ENCODE peak calls at places on chromosomes 1 and 21, in six cellular contexts. One of them, this sample, is unnamed.

GRCh38 chr21:42218836-42219605 is at the start of gene ABCG1:
- DNase-seq in fibroblast of lung: no peak
- DNase-seq in breast epithelium: no peak
- DNase-seq in GM23248: peak
- DNase-seq in neural progenitor cell: peak
- DNase-seq in left ventricle myocardium inferior: peak
- DNase-seq in this sample: peak

GRCh38 chr1:2322593-2323295 is 68.6 kb downstream of the MORN1 start:
- DNase-seq in fibroblast of lung: no peak
- DNase-seq in breast epithelium: peak
- DNase-seq in left ventricle myocardium inferior: no peak
- DNase-seq in GM23248: peak
- DNase-seq in neural progenitor cell: no peak
- DNase-seq in this sample: peak

GRCh38 chr1:111739984-111740765 is 980 bp upstream of the INKA2 start:
- DNase-seq in fibroblast of lung: peak
- DNase-seq in breast epithelium: no peak
- DNase-seq in left ventricle myocardium inferior: peak
- DNase-seq in GM23248: peak
- DNase-seq in neural progenitor cell: peak
- DNase-seq in this sample: peak

GRCh38 chr1:71658295-71658694 is 577.5 kb upstream of the ZRANB2 start:
- DNase-seq in neural progenitor cell: no peak
- DNase-seq in GM23248: peak
- DNase-seq in breast epithelium: no peak
- DNase-seq in left ventricle myocardium inferior: no peak
- DNase-seq in fibroblast of lung: peak
- DNase-seq in this sample: no peak

GRCh38 chr1:176880954-176881595 is 283.4 kb downstream of the ASTN1 start:
- DNase-seq in neural progenitor cell: peak
- DNase-seq in left ventricle myocardium inferior: peak
- DNase-seq in fibroblast of lung: peak
- DNase-seq in GM23248: peak
- DNase-seq in breast epithelium: peak
- DNase-seq in this sample: peak

GRCh38 chr1:41319803-41320711 is 41.2 kb upstream of the FOXO6 start:
- DNase-seq in breast epithelium: no peak
- DNase-seq in GM23248: no peak
- DNase-seq in left ventricle myocardium inferior: peak
- DNase-seq in neural progenitor cell: no peak
- DNase-seq in fibroblast of lung: no peak
- DNase-seq in this sample: peak

GRCh38 chr1:240575976-240576666 is 35.8 kb downstream of the GREM2 start:
- DNase-seq in fibroblast of lung: peak
- DNase-seq in breast epithelium: no peak
- DNase-seq in left ventricle myocardium inferior: no peak
- DNase-seq in GM23248: peak
- DNase-seq in neural progenitor cell: no peak
- DNase-seq in this sample: peak

GRCh38 chr1:54220004-54220811 is 20.2 kb downstream of the MRPL37 start:
- DNase-seq in breast epithelium: no peak
- DNase-seq in neural progenitor cell: no peak
- DNase-seq in GM23248: peak
- DNase-seq in left ventricle myocardium inferior: peak
- DNase-seq in fibroblast of lung: peak
- DNase-seq in this sample: no peak

GRCh38 chr1:171434717-171435346 is 50.5 kb upstream of the PRRC2C start:
- DNase-seq in breast epithelium: no peak
- DNase-seq in neural progenitor cell: no peak
- DNase-seq in left ventricle myocardium inferior: no peak
- DNase-seq in fibroblast of lung: peak
- DNase-seq in GM23248: peak
- DNase-seq in this sample: no peak

GRCh38 chr1:150535511-150536281 is 13.5 kb upstream of the ADAMTSL4 start:
- DNase-seq in left ventricle myocardium inferior: no peak
- DNase-seq in GM23248: peak
- DNase-seq in fibroblast of lung: no peak
- DNase-seq in neural progenitor cell: peak
- DNase-seq in breast epithelium: no peak
- DNase-seq in this sample: no peak
- H3K27ac ChIP-seq in left ventricle myocardium inferior: peak
- H3K27ac ChIP-seq in GM23248: peak
- H3K27ac ChIP-seq in fibroblast of lung: no peak
- H3K27ac ChIP-seq in neural progenitor cell: no peak
- H3K27ac ChIP-seq in breast epithelium: no peak
- H3K27ac ChIP-seq in this sample: no peak

GRCh38 chr1:47416319-47417128 is 439 bp downstream of the FOXE3 start:
- DNase-seq in left ventricle myocardium inferior: no peak
- DNase-seq in neural progenitor cell: peak
- DNase-seq in breast epithelium: no peak
- DNase-seq in GM23248: peak
- DNase-seq in fibroblast of lung: no peak
- DNase-seq in this sample: no peak

GRCh38 chr1:47418681-47419272 is 2.7 kb downstream of the FOXE3 start:
- DNase-seq in GM23248: no peak
- DNase-seq in neural progenitor cell: no peak
- DNase-seq in fibroblast of lung: no peak
- DNase-seq in left ventricle myocardium inferior: no peak
- DNase-seq in breast epithelium: no peak
- DNase-seq in this sample: no peak

GRCh38 chr1:47417129-47418044 is 1.3 kb downstream of the FOXE3 start:
- DNase-seq in left ventricle myocardium inferior: no peak
- DNase-seq in neural progenitor cell: no peak
- DNase-seq in fibroblast of lung: no peak
- DNase-seq in breast epithelium: no peak
- DNase-seq in GM23248: no peak
- DNase-seq in this sample: no peak

GRCh38 chr1:47418122-47418521 is 2.0 kb downstream of the FOXE3 start:
- DNase-seq in GM23248: no peak
- DNase-seq in breast epithelium: no peak
- DNase-seq in left ventricle myocardium inferior: no peak
- DNase-seq in neural progenitor cell: no peak
- DNase-seq in fibroblast of lung: no peak
- DNase-seq in this sample: no peak

DNA sequence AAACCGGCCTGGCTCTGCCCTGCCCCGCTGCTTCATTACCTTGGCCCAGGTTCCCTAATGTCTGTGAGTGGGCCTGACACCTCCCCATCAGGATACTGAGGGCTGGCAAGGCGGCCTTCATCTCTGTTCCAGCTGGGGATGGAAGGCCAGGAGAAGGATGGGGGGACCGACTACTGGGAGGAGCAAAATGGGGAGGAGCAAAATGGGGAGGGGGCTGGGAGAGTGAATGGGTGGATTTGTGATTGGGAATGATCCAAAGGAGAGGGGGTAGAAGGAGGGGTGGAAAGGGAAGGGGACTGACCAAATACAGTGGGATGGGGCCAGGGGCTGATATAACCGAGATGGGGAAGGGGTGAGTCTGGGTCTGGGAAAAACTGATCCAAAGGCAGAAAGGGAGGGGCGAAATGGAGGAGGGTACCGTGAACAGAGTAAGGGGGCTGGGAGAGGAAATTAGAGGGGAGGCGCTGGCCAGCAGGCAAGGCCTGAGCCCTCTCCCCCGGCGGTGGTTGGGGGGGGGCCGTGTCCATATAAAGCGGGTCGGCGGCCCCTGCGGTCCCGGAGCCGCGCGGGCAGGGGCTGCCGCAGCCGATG is at the start of gene FOXE3:
- DNase-seq in neural progenitor cell: no peak
- DNase-seq in left ventricle myocardium inferior: no peak
- DNase-seq in GM23248: no peak
- DNase-seq in breast epithelium: no peak
- DNase-seq in fibroblast of lung: no peak
- DNase-seq in this sample: no peak
- H3K4me3 ChIP-seq in neural progenitor cell: peak
- H3K4me3 ChIP-seq in left ventricle myocardium inferior: peak
- H3K4me3 ChIP-seq in GM23248: peak
- H3K4me3 ChIP-seq in breast epithelium: peak
- H3K4me3 ChIP-seq in fibroblast of lung: peak
- H3K4me3 ChIP-seq in this sample: no peak

GRCh38 chr1:89941110-89941770 is 53.7 kb upstream of the ZNF326 start:
- DNase-seq in neural progenitor cell: peak
- DNase-seq in breast epithelium: no peak
- DNase-seq in fibroblast of lung: no peak
- DNase-seq in left ventricle myocardium inferior: no peak
- DNase-seq in GM23248: no peak
- DNase-seq in this sample: no peak

GRCh38 chr1:89936694-89937093 is 58.2 kb upstream of the ZNF326 start:
- DNase-seq in left ventricle myocardium inferior: no peak
- DNase-seq in neural progenitor cell: no peak
- DNase-seq in GM23248: no peak
- DNase-seq in fibroblast of lung: no peak
- DNase-seq in breast epithelium: no peak
- DNase-seq in this sample: no peak

GRCh38 chr1:89939059-89939570 is 55.8 kb upstream of the ZNF326 start:
- DNase-seq in fibroblast of lung: no peak
- DNase-seq in GM23248: no peak
- DNase-seq in neural progenitor cell: peak
- DNase-seq in left ventricle myocardium inferior: no peak
- DNase-seq in breast epithelium: no peak
- DNase-seq in this sample: no peak

GRCh38 chr1:89939693-89940438 is 55.0 kb upstream of the ZNF326 start:
- DNase-seq in neural progenitor cell: peak
- DNase-seq in breast epithelium: no peak
- DNase-seq in left ventricle myocardium inferior: no peak
- DNase-seq in GM23248: no peak
- DNase-seq in fibroblast of lung: no peak
- DNase-seq in this sample: no peak

DNA sequence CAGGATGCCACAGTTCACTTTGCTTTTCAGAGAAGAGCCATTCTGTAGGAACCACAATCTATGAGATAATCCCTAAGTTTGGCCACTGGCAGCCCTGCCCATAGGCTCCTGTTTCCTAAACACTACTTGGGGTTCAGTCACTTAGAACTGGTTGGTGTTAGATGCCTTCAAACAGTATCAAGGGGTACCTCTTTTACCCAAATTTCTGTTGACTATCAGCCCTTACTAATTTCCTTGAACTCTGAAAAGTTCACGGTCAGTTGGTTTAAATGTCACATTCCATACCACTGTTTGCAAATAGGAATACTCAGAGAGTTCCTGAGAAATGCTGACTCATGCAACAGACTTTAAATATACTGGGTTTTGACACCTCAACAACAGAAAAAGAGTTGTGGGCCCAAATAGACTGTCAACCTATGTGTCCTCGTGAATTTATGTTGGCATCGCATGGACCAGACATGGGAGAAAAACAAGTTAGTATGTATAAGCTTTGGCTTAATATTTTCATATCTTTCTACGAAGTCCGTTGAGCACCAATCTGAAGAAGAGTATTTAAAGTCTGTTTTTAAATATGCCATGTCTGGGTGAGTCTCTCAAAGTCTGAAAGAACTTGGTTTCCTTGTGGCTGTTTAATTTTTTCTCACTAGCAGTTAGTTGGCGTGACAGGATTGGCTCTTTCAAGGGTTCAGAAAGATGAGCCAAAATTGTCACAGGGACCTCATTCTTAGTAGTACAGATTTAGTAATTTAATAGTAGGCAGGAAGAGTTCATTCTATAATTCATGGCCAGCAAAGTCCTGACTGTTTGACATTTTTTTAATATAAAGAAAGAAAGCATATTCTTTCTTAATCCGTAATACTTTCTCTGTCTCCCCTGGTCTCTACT is 56.5 kb upstream of the ZNF326 start:
- DNase-seq in left ventricle myocardium inferior: no peak
- DNase-seq in neural progenitor cell: no peak
- DNase-seq in breast epithelium: no peak
- DNase-seq in fibroblast of lung: peak
- DNase-seq in GM23248: peak
- DNase-seq in this sample: no peak
- H3K27ac ChIP-seq in left ventricle myocardium inferior: no peak
- H3K27ac ChIP-seq in neural progenitor cell: peak
- H3K27ac ChIP-seq in breast epithelium: peak
- H3K27ac ChIP-seq in fibroblast of lung: peak
- H3K27ac ChIP-seq in GM23248: peak
- H3K27ac ChIP-seq in this sample: no peak

DNA sequence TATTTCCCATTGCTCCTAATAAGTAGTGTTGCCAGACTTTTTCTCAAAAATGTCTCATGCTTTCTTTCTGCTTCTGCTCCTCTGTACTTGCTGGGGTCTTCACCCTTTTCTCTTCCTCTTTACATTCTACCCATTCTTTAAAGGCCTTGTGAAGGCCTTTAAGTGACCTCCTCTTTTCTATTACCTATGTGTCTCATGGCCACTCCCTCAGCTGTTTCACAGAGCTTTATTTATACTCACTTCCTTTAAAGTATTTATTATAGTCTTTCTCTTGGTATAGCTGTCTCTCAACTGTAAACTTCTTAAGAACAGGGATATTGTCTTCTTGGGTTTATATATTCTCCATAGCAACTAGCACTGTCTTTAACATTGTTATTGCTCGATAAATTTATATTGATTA is 803 bp downstream of the GOLPH3L start:
- DNase-seq in fibroblast of lung: no peak
- DNase-seq in breast epithelium: no peak
- DNase-seq in left ventricle myocardium inferior: no peak
- DNase-seq in neural progenitor cell: no peak
- DNase-seq in GM23248: peak
- DNase-seq in this sample: no peak
- H3K4me3 ChIP-seq in fibroblast of lung: peak
- H3K4me3 ChIP-seq in breast epithelium: peak
- H3K4me3 ChIP-seq in left ventricle myocardium inferior: peak
- H3K4me3 ChIP-seq in neural progenitor cell: peak
- H3K4me3 ChIP-seq in GM23248: peak
- H3K4me3 ChIP-seq in this sample: peak

This sample was measured in WERI-Rb-1.